ENCODE peak calls at places on chromosomes 1 and 21, in ten cellular contexts. H is AG09309; K is stimulated activated CD8-positive, alpha-beta memory T cell treated with anti-CD3 and anti-CD28 coated beads, Interleukin-15, amount 100 ng/mL, for 4 hours; M is activated naive CD4-positive, alpha-beta T cell; J is cardiac muscle cell; B is NCI-H1694; A is BJ; U is H7; N is activated T-helper 1 cell treated with Interleukin-2 at 50 U/mL for 16 hours; G is hypothalamus. E is an unnamed sample.

GRCh38 chr1:183841950-183842816 is 37.3 kb downstream of the RGL1 start:
- DNase-seq in H (peak; percentile 95), K (no peak), M (no peak), J (peak; percentile 25), B (no peak), A (peak; percentile 93), U (no peak), N (no peak), G (no peak), E (peak; percentile 87)

GRCh38 chr1:39076127-39076798 is 50.1 kb downstream of the NDUFS5 start:
- DNase-seq in H (no peak), K (no peak), M (no peak), J (no peak), B (no peak), A (no peak), U (no peak), N (no peak), G (peak; percentile 54), E (no peak)

GRCh38 chr21:15669247-15669646 is 60.5 kb upstream of the USP25 start:
- DNase-seq in H (no peak), K (no peak), M (no peak), J (no peak), B (no peak), A (no peak), U (no peak), N (no peak), G (no peak), E (no peak)

GRCh38 chr21:24894324-24894723 is 713.0 kb downstream of the MRPL39 start:
- DNase-seq in H (no peak), K (no peak), M (no peak), J (no peak), B (no peak), A (no peak), U (no peak), N (no peak), G (no peak), E (no peak)

GRCh38 chr1:11740258-11741192 is 4.6 kb downstream of the AGTRAP start:
- DNase-seq in H (no peak), K (no peak), M (no peak), J (no peak), B (no peak), A (no peak), U (no peak), N (no peak), G (no peak), E (no peak)

GRCh38 chr1:33359931-33360330 is 39.0 kb upstream of the A3GALT2 start:
- DNase-seq in H (no peak), K (no peak), M (no peak), J (no peak), B (no peak), A (no peak), U (no peak), N (no peak), G (no peak), E (no peak)

GRCh38 chr1:116345830-116346229 is 27.2 kb upstream of the ATP1A1 start:
- DNase-seq in H (no peak), K (no peak), M (no peak), J (no peak), B (peak; percentile 62), A (no peak), U (no peak), N (peak; percentile 9), G (no peak), E (no peak)

GRCh38 chr21:45074048-45074817 is at the start of gene ADARB1:
- DNase-seq in H (no peak), K (no peak), M (peak; percentile 27), J (peak; percentile 85), B (no peak), A (no peak), U (peak; percentile 98), N (peak; percentile 60), G (peak; percentile 56), E (peak; percentile 81)

GRCh38 chr1:24002664-24003063 is 22.5 kb upstream of the SRSF10 start:
- DNase-seq in H (no peak), K (no peak), M (no peak), J (no peak), B (no peak), A (no peak), U (no peak), N (no peak), G (no peak), E (no peak)

GRCh38 chr21:33305344-33305671 is 19.5 kb upstream of the IFNAR1 start:
- DNase-seq in H (no peak), K (no peak), M (no peak), J (no peak), B (no peak), A (no peak), U (no peak), N (no peak), G (no peak), E (no peak)

GRCh38 chr1:15902882-15903281 is 55.4 kb downstream of the SPEN start:
- DNase-seq in H (peak; percentile 41), K (no peak), M (no peak), J (no peak), B (no peak), A (peak; percentile 50), U (no peak), N (no peak), G (no peak), E (no peak)

GRCh38 chr1:150777544-150777943 is 12.0 kb upstream of the CTSS start:
- DNase-seq in H (no peak), K (no peak), M (no peak), J (no peak), B (no peak), A (no peak), U (no peak), N (no peak), G (no peak), E (no peak)

GRCh38 chr21:30336596-30336995 is 898 bp downstream of the KRTAP27-1 start:
- DNase-seq in H (no peak), K (no peak), M (no peak), J (no peak), B (no peak), A (no peak), U (no peak), N (no peak), G (no peak), E (no peak)

GRCh38 chr21:39153373-39153772 is 29.9 kb downstream of the PSMG1 start:
- DNase-seq in H (no peak), K (no peak), M (no peak), J (peak; percentile 24), B (no peak), A (no peak), U (peak; percentile 61), N (no peak), G (no peak), E (peak; percentile 59)

GRCh38 chr1:234120327-234120944 is 216.0 kb downstream of the SLC35F3 start:
- DNase-seq in H (no peak), K (no peak), M (no peak), J (no peak), B (no peak), A (no peak), U (no peak), N (no peak), G (no peak), E (no peak)